ENCODE peak calls at places on chromosomes 16 and 17, in seven cellular contexts. A, Q, R, P, O, U and D are unnamed samples. For H3K36me3 and H3K4me1, the result is how much of the 10 kb centered on the place peaks cover.

GRCh38 chr17:28988475-28988874 is 17.4 kb downstream of the SEZ6 start:
- DNase-seq in A (no peak), R (no peak), P (no peak), U (no peak), O (no peak), Q (no peak), D (no peak)

GRCh38 chr17:39152134-39152884 is 872 bp upstream of the PLXDC1 start:
- DNase-seq in R (peak), U (peak), Q (no peak), P (no peak), O (peak), A (no peak), D (peak)

GRCh38 chr16:57305159-57305811 is 20.8 kb upstream of the PLLP start:
- DNase-seq in P (no peak), A (peak), Q (no peak), R (no peak), U (no peak), O (no peak), D (peak)

GRCh38 chr16:86392751-86393150 is 117.6 kb upstream of the FOXF1 start:
- DNase-seq in R (no peak), P (no peak), A (no peak), U (no peak), Q (no peak), O (no peak), D (no peak)

GRCh38 chr17:42667088-42667951 is 8.2 kb downstream of the TUBG2 start:
- DNase-seq in P (no peak), Q (no peak), R (peak), A (peak), U (peak), O (no peak), D (peak)

GRCh38 chr17:21090889-21091618 is 35.7 kb upstream of the DHRS7B start:
- DNase-seq in P (no peak), Q (no peak), R (no peak), A (no peak), U (no peak), O (no peak), D (no peak)

GRCh38 chr17:49196520-49196919 is 13.9 kb downstream of the GNGT2 start:
- DNase-seq in P (no peak), O (no peak), Q (no peak), A (no peak), U (no peak), R (no peak), D (no peak)

GRCh38 chr16:87318158-87318644 is 1.0 kb upstream of the C16orf95 start:
- DNase-seq in P (no peak), R (no peak), U (no peak), O (no peak), Q (no peak), A (no peak), D (no peak)

GRCh38 chr17:63515426-63515825 is 7.7 kb upstream of the KCNH6 start:
- DNase-seq in R (no peak), A (no peak), O (no peak), U (no peak), P (no peak), Q (no peak), D (no peak)

GRCh38 chr17:44794699-44795413 is 35.2 kb downstream of the GJC1 start:
- DNase-seq in O (no peak), P (no peak), U (no peak), R (no peak), A (no peak), Q (no peak), D (no peak)

GRCh38 chr16:81415757-81416156 is 28.9 kb upstream of the CMIP start:
- DNase-seq in O (no peak), P (no peak), U (no peak), R (no peak), Q (no peak), A (no peak), D (no peak)

GRCh38 chr17:1008008-1008761 is 11.3 kb downstream of the TIMM22 start:
- DNase-seq in O (no peak), Q (peak), R (no peak), U (peak), P (no peak), A (no peak), D (no peak)

GRCh38 chr17:27603446-27603820 is 27.6 kb upstream of the LGALS9 start:
- DNase-seq in A (no peak), Q (no peak), P (no peak), O (no peak), R (no peak), U (no peak), D (no peak)

GRCh38 chr17:27602721-27603445 is 28.1 kb upstream of the LGALS9 start:
- DNase-seq in A (peak), U (peak), R (peak), O (peak), Q (peak), P (peak), D (peak)

GRCh38 chr17:27601975-27602302 is 29.0 kb upstream of the LGALS9 start:
- DNase-seq in P (no peak), A (no peak), Q (no peak), O (no peak), R (no peak), U (no peak), D (no peak)

GRCh38 chr17:27600471-27600870 is 30.5 kb upstream of the LGALS9 start:
- DNase-seq in P (no peak), U (no peak), O (no peak), R (no peak), Q (no peak), A (no peak), D (no peak)

DNA sequence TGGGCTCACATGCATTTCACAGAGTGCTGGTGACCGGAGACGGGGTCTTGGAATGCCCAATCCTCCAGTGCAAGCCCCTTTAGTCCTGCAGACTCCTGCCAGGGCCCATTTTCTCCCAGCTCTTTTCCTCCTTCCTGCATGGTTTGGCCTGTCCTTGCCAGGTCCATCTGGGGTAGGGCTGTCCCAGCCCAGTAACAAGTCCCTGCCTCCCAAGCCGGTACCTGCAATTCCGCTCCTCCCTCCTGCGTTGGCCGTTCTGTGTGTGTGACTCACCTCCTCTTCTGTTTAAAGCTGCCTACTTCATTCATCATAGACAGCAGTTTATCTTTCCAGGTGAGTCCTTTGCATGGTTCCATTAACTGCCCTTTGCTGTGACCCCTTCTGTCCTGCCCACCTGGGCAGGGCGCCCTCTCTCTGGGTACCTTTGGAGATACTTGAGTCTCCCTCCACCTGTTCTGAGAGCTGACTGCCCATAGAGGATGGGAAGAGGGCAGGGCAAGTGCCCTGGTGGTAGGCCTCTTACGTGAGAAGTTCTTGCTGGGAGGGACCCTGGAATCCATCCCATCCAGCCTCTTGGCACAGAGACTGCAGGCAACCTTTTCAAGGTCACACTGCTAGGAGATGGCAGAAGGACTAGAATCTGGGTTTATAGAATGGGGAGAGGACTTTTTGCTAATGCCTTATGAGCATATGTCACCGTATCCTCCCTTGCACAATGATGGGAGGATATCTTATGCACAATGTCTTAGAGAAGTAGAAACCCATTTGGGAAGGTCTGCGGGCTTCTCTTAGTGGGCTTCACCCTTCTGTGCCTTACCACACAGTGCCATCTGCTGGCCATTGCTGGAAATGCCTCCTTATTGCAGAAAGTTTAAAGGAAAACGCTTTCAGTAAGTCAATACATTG is 29.7 kb upstream of the LGALS9 start:
- DNase-seq in Q (peak), R (peak), P (peak), U (peak), O (peak), A (peak), D (peak)
- TF ChIP-seq EP300 in Q (no peak), R (no peak), P (no peak), U (no peak), O (peak), A (no peak), D (no peak)

GRCh38 chr17:37410357-37410756 is 3.7 kb downstream of the TADA2A start:
- DNase-seq in Q (no peak), U (no peak), O (no peak), A (no peak), P (no peak), R (no peak), D (no peak)

GRCh38 chr17:37417852-37418251 is 11.2 kb downstream of the TADA2A start:
- DNase-seq in A (no peak), R (no peak), O (no peak), U (no peak), Q (no peak), P (no peak), D (no peak)

DNA sequence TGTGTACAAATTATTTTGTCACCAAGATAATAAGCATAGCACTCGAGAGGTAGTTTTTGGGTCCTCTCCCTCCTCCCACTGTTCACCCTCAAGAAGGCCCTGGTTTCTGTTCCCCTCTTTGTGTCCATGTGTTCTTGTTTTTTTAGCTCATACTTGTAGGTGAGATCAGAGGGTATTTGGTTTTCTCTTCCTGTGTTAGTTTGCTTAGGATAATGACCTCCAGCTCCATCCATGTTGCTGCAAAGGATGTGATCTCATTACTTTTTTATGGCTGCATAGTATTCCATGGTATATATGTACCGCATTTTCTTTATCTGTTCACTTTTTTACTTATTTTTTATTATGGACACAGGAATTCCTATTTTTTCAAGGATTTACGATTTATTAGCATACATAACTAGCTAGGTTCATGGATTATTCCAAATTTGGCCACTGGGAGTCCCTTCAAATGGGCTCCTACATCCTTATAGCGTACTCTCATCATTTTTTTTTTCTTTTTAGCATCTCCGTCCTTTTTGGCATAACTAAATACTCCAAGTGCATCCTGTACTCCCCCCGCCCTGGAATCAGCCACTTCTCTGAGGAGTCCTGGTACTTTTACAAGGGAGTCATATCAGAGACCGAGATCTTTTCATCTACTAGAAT is 7.3 kb downstream of the TADA2A start:
- DNase-seq in U (peak), P (no peak), O (no peak), Q (no peak), R (no peak), A (no peak), D (no peak)
- H3K36me3 ChIP-seq in U (half or more), P (half or more), O (under half), Q (under half), R (under half), A (half or more), D (under half)

GRCh38 chr16:3578121-3578520 is 918 bp upstream of the NLRC3 start:
- DNase-seq in U (no peak), Q (no peak), P (no peak), O (no peak), R (peak), A (no peak), D (no peak)
- H3K4me1 ChIP-seq in U (under half), Q (under half), P (under half), O (under half), R (under half), A (under half), D (under half)

DNA sequence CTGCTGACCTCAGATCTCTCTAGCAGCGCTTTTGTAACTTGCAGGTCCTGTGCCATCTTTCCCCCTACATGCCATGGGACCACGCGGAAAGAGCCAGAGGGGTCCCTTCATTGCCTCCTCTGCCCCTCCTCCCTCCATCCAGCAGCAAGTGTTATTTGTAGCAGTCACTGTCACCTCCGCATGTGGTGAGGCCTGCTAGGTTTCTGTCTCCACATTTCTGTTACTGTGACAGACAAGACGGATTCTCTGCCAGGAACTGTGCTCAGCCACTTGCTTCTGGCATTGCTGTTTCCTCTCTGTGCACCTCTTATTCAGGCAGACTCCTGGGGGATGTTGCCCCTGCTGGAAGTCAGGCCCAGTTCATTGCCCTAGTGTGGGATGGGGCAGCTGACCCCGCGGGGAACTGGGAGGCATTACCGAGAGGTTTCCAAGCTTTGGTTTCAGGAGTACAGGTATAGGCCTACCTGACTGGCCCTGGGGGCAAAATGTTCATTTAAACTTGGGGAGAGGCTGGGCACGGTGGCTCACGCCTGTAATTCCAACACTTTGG is 61.2 kb downstream of the RAB11FIP4 start:
- DNase-seq in A (no peak), R (no peak), Q (no peak), O (no peak), U (no peak), P (no peak), D (no peak)
- TF ChIP-seq EP300 in A (no peak), R (no peak), Q (no peak), O (no peak), U (no peak), P (no peak), D (no peak)

GRCh38 chr17:75819116-75819515 is 25.1 kb downstream of the UNC13D start:
- DNase-seq in Q (no peak), A (no peak), P (no peak), U (peak), O (no peak), R (no peak), D (no peak)
- H3K36me3 ChIP-seq in Q (under half), A (half or more), P (half or more), U (under half), O (under half), R (under half), D (under half)